ENCODE peak calls at places on chromosomes 1 and 21, in eight cellular contexts. One of them, this sample, is unnamed.
A peak's percentile ranks its signal among the peaks of the same experiment; 100 is the strongest.

GRCh38 chr1:171769754-171770153 is 11.7 kb upstream of the METTL13 start:
- DNase-seq in fibroblast of lung: no peak
- DNase-seq in osteoblast: no peak
- DNase-seq in aorta: no peak
- DNase-seq in Peyer's patch: no peak
- DNase-seq in adrenal gland: no peak
- DNase-seq in mucosa of descending colon: no peak
- DNase-seq in thoracic aorta: no peak
- DNase-seq in this sample: no peak

GRCh38 chr1:84582802-84583587 is 8.8 kb upstream of the CTBS start:
- DNase-seq in fibroblast of lung: peak; percentile 49
- DNase-seq in osteoblast: no peak
- DNase-seq in aorta: no peak
- DNase-seq in Peyer's patch: no peak
- DNase-seq in adrenal gland: no peak
- DNase-seq in mucosa of descending colon: peak; percentile 22
- DNase-seq in thoracic aorta: no peak
- DNase-seq in this sample: no peak

GRCh38 chr1:162212713-162213112 is 143.2 kb downstream of the NOS1AP start:
- DNase-seq in fibroblast of lung: no peak
- DNase-seq in osteoblast: no peak
- DNase-seq in aorta: no peak
- DNase-seq in Peyer's patch: peak; percentile 67
- DNase-seq in adrenal gland: no peak
- DNase-seq in mucosa of descending colon: peak; percentile 49
- DNase-seq in thoracic aorta: no peak
- DNase-seq in this sample: no peak

GRCh38 chr1:205709640-205710039 is 29.3 kb upstream of the SLC45A3 start:
- DNase-seq in fibroblast of lung: no peak
- DNase-seq in osteoblast: no peak
- DNase-seq in aorta: no peak
- DNase-seq in Peyer's patch: no peak
- DNase-seq in adrenal gland: no peak
- DNase-seq in mucosa of descending colon: no peak
- DNase-seq in thoracic aorta: no peak
- DNase-seq in this sample: no peak

GRCh38 chr1:154629160-154630073 is 21.4 kb upstream of the ADAR start:
- DNase-seq in fibroblast of lung: peak; percentile 38
- DNase-seq in osteoblast: no peak
- DNase-seq in aorta: no peak
- DNase-seq in Peyer's patch: no peak
- DNase-seq in adrenal gland: no peak
- DNase-seq in mucosa of descending colon: no peak
- DNase-seq in thoracic aorta: no peak
- DNase-seq in this sample: no peak

GRCh38 chr1:115239148-115239820 is 98.8 kb downstream of the NGF start:
- DNase-seq in fibroblast of lung: peak; percentile 94
- DNase-seq in osteoblast: peak; percentile 4
- DNase-seq in aorta: no peak
- DNase-seq in Peyer's patch: no peak
- DNase-seq in adrenal gland: no peak
- DNase-seq in mucosa of descending colon: no peak
- DNase-seq in thoracic aorta: no peak
- DNase-seq in this sample: no peak

GRCh38 chr1:90262791-90263190 is 267.9 kb downstream of the ZNF326 start:
- DNase-seq in fibroblast of lung: peak; percentile 6
- DNase-seq in osteoblast: no peak
- DNase-seq in aorta: no peak
- DNase-seq in Peyer's patch: no peak
- DNase-seq in adrenal gland: no peak
- DNase-seq in mucosa of descending colon: no peak
- DNase-seq in thoracic aorta: peak; percentile 14
- DNase-seq in this sample: no peak

GRCh38 chr1:184755226-184756065 is 788 bp upstream of the EDEM3 start:
- DNase-seq in fibroblast of lung: peak; percentile 55
- DNase-seq in osteoblast: peak; percentile 22
- DNase-seq in aorta: no peak
- DNase-seq in Peyer's patch: no peak
- DNase-seq in adrenal gland: no peak
- DNase-seq in mucosa of descending colon: peak; percentile 49
- DNase-seq in thoracic aorta: no peak
- DNase-seq in this sample: no peak

GRCh38 chr1:230868736-230869385 is 540 bp upstream of the C1orf198 start:
- DNase-seq in fibroblast of lung: no peak
- DNase-seq in osteoblast: no peak
- DNase-seq in aorta: peak; percentile 81
- DNase-seq in Peyer's patch: peak; percentile 80
- DNase-seq in adrenal gland: peak; percentile 74
- DNase-seq in mucosa of descending colon: peak; percentile 62
- DNase-seq in thoracic aorta: no peak
- DNase-seq in this sample: peak; percentile 79

GRCh38 chr1:1308756-1309524 is 543 bp downstream of the PUSL1 start:
- DNase-seq in fibroblast of lung: no peak
- DNase-seq in osteoblast: no peak
- DNase-seq in aorta: peak; percentile 66
- DNase-seq in Peyer's patch: peak; percentile 72
- DNase-seq in adrenal gland: no peak
- DNase-seq in mucosa of descending colon: peak; percentile 68
- DNase-seq in thoracic aorta: no peak
- DNase-seq in this sample: no peak
- H3K36me3 ChIP-seq in fibroblast of lung: peaks cover 32% of the 10 kb centered on the region
- H3K36me3 ChIP-seq in osteoblast: peaks cover 33% of the 10 kb centered on the region
- H3K36me3 ChIP-seq in aorta: no peaks in the 10 kb centered on the region
- H3K36me3 ChIP-seq in Peyer's patch: peaks cover 39% of the 10 kb centered on the region
- H3K36me3 ChIP-seq in adrenal gland: no peaks in the 10 kb centered on the region
- H3K36me3 ChIP-seq in mucosa of descending colon: peaks cover 10% of the 10 kb centered on the region
- H3K36me3 ChIP-seq in thoracic aorta: peaks cover 28% of the 10 kb centered on the region
- H3K36me3 ChIP-seq in this sample: no peaks in the 10 kb centered on the region

DNA sequence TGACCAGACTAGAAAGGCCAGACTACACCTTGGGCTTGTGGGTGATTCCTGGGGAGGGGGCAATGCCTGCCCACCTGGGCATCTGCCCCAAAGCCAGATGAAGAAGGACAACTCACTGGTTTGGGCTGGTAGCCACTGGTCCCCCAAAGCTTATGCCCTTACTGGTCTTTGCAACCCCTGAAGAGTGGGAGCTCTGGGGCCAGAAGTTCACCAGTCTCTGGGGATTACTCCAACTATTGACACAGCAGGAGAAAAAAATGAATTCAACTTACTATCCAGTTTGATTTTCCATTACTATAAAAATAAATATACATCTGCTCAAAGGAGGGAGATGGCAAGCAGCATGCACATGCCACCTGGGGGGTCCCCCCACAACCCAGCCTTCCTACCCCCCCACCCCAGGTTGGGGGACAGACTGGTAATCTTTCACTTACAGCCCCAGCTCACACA is 2.6 kb downstream of the AHDC1 start:
- DNase-seq in fibroblast of lung: no peak
- DNase-seq in osteoblast: peak; percentile 87
- DNase-seq in aorta: no peak
- DNase-seq in Peyer's patch: no peak
- DNase-seq in adrenal gland: no peak
- DNase-seq in mucosa of descending colon: no peak
- DNase-seq in thoracic aorta: no peak
- DNase-seq in this sample: no peak
- H3K4me1 ChIP-seq in fibroblast of lung: peaks cover 34% of the 10 kb centered on the region
- H3K4me1 ChIP-seq in osteoblast: peaks cover 51% of the 10 kb centered on the region
- H3K4me1 ChIP-seq in aorta: no peaks in the 10 kb centered on the region
- H3K4me1 ChIP-seq in Peyer's patch: peaks cover 29% of the 10 kb centered on the region
- H3K4me1 ChIP-seq in adrenal gland: peaks cover 57% of the 10 kb centered on the region
- H3K4me1 ChIP-seq in mucosa of descending colon: peaks cover 24% of the 10 kb centered on the region
- H3K4me1 ChIP-seq in thoracic aorta: peaks cover 70% of the 10 kb centered on the region
- H3K4me1 ChIP-seq in this sample: peaks cover 25% of the 10 kb centered on the region

DNA sequence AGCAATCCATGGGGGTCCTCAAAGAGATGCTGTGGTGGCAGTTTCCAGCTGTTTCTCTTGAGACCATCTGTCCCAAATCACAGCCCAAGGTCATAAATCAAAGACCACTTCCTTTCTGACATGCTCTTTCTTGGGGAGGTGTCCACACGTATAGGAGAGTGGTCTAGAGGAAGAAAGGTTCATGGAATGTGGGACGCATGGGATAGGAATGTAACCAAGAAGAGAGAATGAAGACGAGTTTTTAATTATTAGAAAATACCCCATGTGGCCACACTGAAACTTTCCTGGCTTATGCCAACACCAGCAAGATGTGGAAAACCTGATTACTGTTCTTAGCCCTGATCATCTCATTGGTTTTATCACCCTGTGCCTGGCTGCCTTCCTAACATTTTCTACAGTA is 124.2 kb upstream of the IFFO2 start:
- DNase-seq in fibroblast of lung: peak; percentile 61
- DNase-seq in osteoblast: no peak
- DNase-seq in aorta: no peak
- DNase-seq in Peyer's patch: no peak
- DNase-seq in adrenal gland: no peak
- DNase-seq in mucosa of descending colon: no peak
- DNase-seq in thoracic aorta: no peak
- DNase-seq in this sample: no peak
- H3K36me3 ChIP-seq in fibroblast of lung: peaks cover 60% of the 10 kb centered on the region
- H3K36me3 ChIP-seq in osteoblast: peaks cover 99% of the 10 kb centered on the region
- H3K36me3 ChIP-seq in aorta: peaks cover 20% of the 10 kb centered on the region
- H3K36me3 ChIP-seq in Peyer's patch: peaks cover 97% of the 10 kb centered on the region
- H3K36me3 ChIP-seq in adrenal gland: no peaks in the 10 kb centered on the region
- H3K36me3 ChIP-seq in mucosa of descending colon: peaks cover 8% of the 10 kb centered on the region
- H3K36me3 ChIP-seq in thoracic aorta: peaks cover 90% of the 10 kb centered on the region
- H3K36me3 ChIP-seq in this sample: peaks cover 51% of the 10 kb centered on the region

GRCh38 chr21:24197956-24198355 is 1409.3 kb downstream of the MRPL39 start:
- DNase-seq in fibroblast of lung: peak; percentile 5
- DNase-seq in osteoblast: no peak
- DNase-seq in aorta: no peak
- DNase-seq in Peyer's patch: no peak
- DNase-seq in adrenal gland: no peak
- DNase-seq in mucosa of descending colon: no peak
- DNase-seq in thoracic aorta: no peak
- DNase-seq in this sample: no peak
- H3K4me1 ChIP-seq in fibroblast of lung: no peaks in the 10 kb centered on the region
- H3K4me1 ChIP-seq in osteoblast: no peaks in the 10 kb centered on the region
- H3K4me1 ChIP-seq in aorta: no peaks in the 10 kb centered on the region
- H3K4me1 ChIP-seq in Peyer's patch: no peaks in the 10 kb centered on the region
- H3K4me1 ChIP-seq in adrenal gland: no peaks in the 10 kb centered on the region
- H3K4me1 ChIP-seq in mucosa of descending colon: no peaks in the 10 kb centered on the region
- H3K4me1 ChIP-seq in thoracic aorta: no peaks in the 10 kb centered on the region
- H3K4me1 ChIP-seq in this sample: no peaks in the 10 kb centered on the region

This sample was measured in pancreas.